ENCODE peak calls at places on chromosome 13, in four cellular contexts. P is HAP-1; V is effector memory CD4-positive, alpha-beta T cell; Z is H9. G is an unnamed sample. For H3K4me1, the result is how much of the 10 kb centered on the place peaks cover.

GRCh38 chr13:24627090-24627714 is 53.0 kb upstream of the ATP12A start:
- DNase-seq in Z (peak), P (no peak), V (no peak), G (no peak)

GRCh38 chr13:30308548-30308947 is 1.2 kb upstream of the KATNAL1 start:
- DNase-seq in V (no peak), P (no peak), Z (no peak), G (no peak)

GRCh38 chr13:108227651-108228272 is 9.6 kb downstream of the ABHD13 start:
- DNase-seq in V (no peak), P (peak), Z (no peak), G (no peak)

GRCh38 chr13:91406619-91407018 is 8.2 kb downstream of the GPC5 start:
- DNase-seq in P (peak), V (no peak), Z (peak), G (no peak)

GRCh38 chr13:33434676-33435075 is 149.1 kb upstream of the STARD13 start:
- DNase-seq in P (no peak), Z (no peak), V (no peak), G (no peak)

GRCh38 chr13:64770743-64771142 is 2459.4 kb downstream of the PCDH9 start:
- DNase-seq in V (no peak), P (no peak), Z (no peak), G (no peak)

GRCh38 chr13:28885191-28885590 is 65.1 kb downstream of the MTUS2 start:
- DNase-seq in V (no peak), Z (no peak), P (no peak), G (no peak)

GRCh38 chr13:44048326-44048725 is 168.6 kb downstream of the LACC1 start:
- DNase-seq in P (no peak), V (no peak), Z (no peak), G (no peak)

GRCh38 chr13:96822900-96823299 is 171.4 kb downstream of the OXGR1 start:
- DNase-seq in V (no peak), Z (peak), P (peak), G (no peak)

GRCh38 chr13:25961294-25961693 is 90.5 kb downstream of the SHISA2 start:
- DNase-seq in V (no peak), P (no peak), Z (no peak), G (no peak)

GRCh38 chr13:32829269-32829668 is 187.0 kb upstream of the KL start:
- DNase-seq in P (peak), V (no peak), Z (no peak), G (no peak)

GRCh38 chr13:110341445-110342247 is 34.6 kb downstream of the COL4A2 start:
- DNase-seq in P (no peak), V (no peak), Z (no peak), G (no peak)

GRCh38 chr13:55000043-55000442 is 1971.4 kb downstream of the OLFM4 start:
- DNase-seq in P (peak), V (no peak), Z (peak), G (no peak)

GRCh38 chr13:48535791-48536190 is 2.9 kb upstream of the RCBTB2 start:
- DNase-seq in Z (no peak), V (no peak), P (no peak), G (no peak)

GRCh38 chr13:62653371-62653770 is 1237.7 kb upstream of the PCDH20 start:
- DNase-seq in Z (no peak), P (no peak), V (no peak), G (no peak)

GRCh38 chr13:84821261-84821660 is 939.0 kb upstream of the SLITRK1 start:
- DNase-seq in P (no peak), V (no peak), Z (no peak), G (no peak)

GRCh38 chr13:66714795-66715194 is 515.3 kb downstream of the PCDH9 start:
- DNase-seq in Z (no peak), P (peak), V (no peak), G (no peak)

GRCh38 chr13:41005709-41006108 is 13.4 kb downstream of the ELF1 start:
- DNase-seq in P (no peak), V (no peak), Z (no peak), G (no peak)
- H3K4me1 ChIP-seq in P (under half), V (under half), Z (under half), G (half or more)

GRCh38 chr13:112932971-112933370 is 36.0 kb upstream of the MCF2L start:
- DNase-seq in V (no peak), Z (no peak), P (no peak), G (no peak)

GRCh38 chr13:112933649-112934048 is 35.4 kb upstream of the MCF2L start:
- DNase-seq in Z (no peak), V (no peak), P (no peak), G (no peak)

GRCh38 chr13:112930192-112930591 is 38.8 kb upstream of the MCF2L start:
- DNase-seq in Z (no peak), V (no peak), P (no peak), G (no peak)

GRCh38 chr13:112931028-112931934 is 37.7 kb upstream of the MCF2L start:
- DNase-seq in V (no peak), P (peak), Z (peak), G (no peak)

DNA sequence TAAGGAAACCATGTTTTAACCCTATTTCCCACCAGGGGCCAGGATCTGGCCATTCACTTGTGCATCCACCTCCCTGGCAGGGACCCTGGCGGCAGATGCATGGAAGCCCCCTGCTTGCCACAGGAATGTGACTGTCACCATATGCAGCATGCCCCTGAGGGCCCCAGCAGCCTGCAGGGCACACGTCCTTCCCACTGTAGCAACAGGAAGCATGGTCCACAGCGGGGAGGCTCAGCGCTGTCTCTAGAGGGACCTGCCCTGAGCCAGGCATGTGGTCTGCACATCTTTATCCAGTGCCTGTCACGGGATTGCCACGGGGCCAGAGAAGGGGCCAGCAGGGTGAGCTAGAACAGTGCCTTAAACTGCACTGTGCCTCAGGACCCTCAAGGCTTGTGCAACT is 34.9 kb upstream of the MCF2L start:
- DNase-seq in Z (no peak), P (no peak), V (no peak), G (no peak)
- H3K4me1 ChIP-seq in Z (under half), P (under half), V (under half), G (under half)

GRCh38 chr13:81302125-81302524 is 961.2 kb upstream of the SPRY2 start:
- DNase-seq in Z (no peak), V (no peak), P (no peak), G (no peak)

GRCh38 chr13:81302677-81303076 is 961.8 kb upstream of the SPRY2 start:
- DNase-seq in V (no peak), Z (no peak), P (no peak), G (no peak)

GRCh38 chr13:81305928-81306327 is 965.0 kb upstream of the SPRY2 start:
- DNase-seq in P (no peak), Z (no peak), V (no peak), G (no peak)

DNA sequence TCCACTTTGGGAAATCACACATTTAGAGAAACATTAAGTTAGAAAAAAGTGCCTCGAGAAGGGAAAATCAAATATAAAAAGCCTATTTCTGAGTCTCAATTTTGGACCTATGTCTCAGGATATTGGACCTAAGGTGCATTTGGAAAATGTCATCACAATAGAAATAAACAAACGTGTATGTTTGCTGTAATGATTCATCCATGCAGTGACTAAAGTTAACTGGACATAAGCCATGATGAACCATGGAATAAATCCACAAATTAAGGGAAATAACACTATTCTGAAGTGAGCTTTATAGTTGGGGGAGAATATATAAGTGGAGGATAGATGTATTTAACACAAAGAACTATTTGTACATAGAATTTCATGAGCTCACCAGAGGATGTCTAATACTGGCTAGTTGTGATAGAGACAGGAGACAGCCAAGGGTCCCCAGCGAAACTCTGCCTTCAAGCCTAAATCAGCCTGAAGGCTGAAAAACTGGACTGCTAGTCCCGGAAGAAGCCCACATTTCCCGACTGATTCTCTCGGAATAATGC is 963.3 kb upstream of the SPRY2 start:
- DNase-seq in Z (no peak), V (no peak), P (no peak), G (no peak)
- H3K4me1 ChIP-seq in Z (under half), V (under half), P (under half), G (under half)

GRCh38 chr13:77519808-77520207 is 15.7 kb upstream of the SCEL start:
- DNase-seq in P (no peak), Z (no peak), V (no peak), G (no peak)
- H3K4me1 ChIP-seq in P (under half), Z (under half), V (under half), G (under half)

GRCh38 chr13:114059946-114060860 is 72.2 kb downstream of the RASA3 start:
- DNase-seq in V (no peak), P (no peak), Z (no peak), G (no peak)
- H3K4me1 ChIP-seq in V (under half), P (under half), Z (under half), G (under half)

DNA sequence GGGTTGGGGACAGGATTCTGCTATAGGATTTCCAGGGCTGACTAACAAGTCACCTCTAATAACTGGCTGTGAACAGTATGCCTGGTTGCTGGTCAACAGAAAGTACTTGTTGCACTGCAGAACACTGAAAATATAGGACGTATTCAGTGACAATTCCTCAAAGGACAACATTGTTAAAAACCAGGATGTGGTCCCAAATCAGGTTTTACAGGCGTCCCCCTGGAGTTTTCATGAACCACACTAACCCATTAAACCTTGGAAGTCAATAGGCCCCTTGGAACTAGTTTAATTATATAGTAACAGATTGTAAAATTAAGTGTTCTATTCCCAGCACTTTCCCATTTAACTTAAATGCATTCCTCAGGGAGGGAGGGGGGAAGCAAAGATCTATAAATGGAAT is 495.4 kb downstream of the TBC1D4 start:
- DNase-seq in P (no peak), Z (no peak), V (no peak), G (no peak)
- H3K4me1 ChIP-seq in P (under half), Z (under half), V (under half), G (under half)

GRCh38 chr13:99296270-99296865 is 10.8 kb downstream of the GPR183 start:
- DNase-seq in Z (no peak), V (no peak), P (no peak), G (peak)

GRCh38 chr13:99293178-99293577 is 14.0 kb downstream of the GPR183 start:
- DNase-seq in V (no peak), Z (no peak), P (no peak), G (no peak)

GRCh38 chr13:99297330-99297729 is 9.9 kb downstream of the GPR183 start:
- DNase-seq in V (no peak), P (no peak), Z (no peak), G (no peak)

GRCh38 chr13:99295488-99296252 is 11.5 kb downstream of the GPR183 start:
- DNase-seq in Z (no peak), P (no peak), V (no peak), G (no peak)

DNA sequence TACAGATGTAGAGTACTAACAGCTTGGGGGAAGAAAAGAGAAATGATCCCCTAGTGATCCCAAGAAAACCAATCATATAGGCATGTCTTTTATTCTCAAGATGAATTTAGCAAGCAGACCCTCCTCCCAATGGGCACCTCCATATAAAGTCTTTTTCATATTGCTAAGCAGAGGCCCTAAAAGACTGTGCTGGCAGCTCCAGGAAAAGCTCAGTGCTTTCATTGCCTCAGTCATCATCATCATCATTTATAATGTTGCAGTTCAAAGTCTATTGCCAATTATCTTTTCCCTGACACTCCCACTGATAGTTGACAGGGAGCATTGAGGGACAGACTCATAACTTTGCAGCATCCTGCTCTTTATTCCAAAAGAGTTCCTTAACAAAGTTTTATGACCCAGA is 13.0 kb downstream of the GPR183 start:
- DNase-seq in Z (no peak), V (no peak), P (no peak), G (no peak)
- H3K4me1 ChIP-seq in Z (under half), V (half or more), P (under half), G (half or more)

G was measured in CD8-positive, alpha-beta memory T cell.